ENCODE peak calls at places on chromosomes 2 and 18, in five cellular contexts. Z, A, I, T and V are unnamed samples.

GRCh38 chr18:70289351-70290330 is 796 bp downstream of the SOCS6 start:
- DNase-seq in Z (no peak), A (peak), I (peak), T (peak), V (peak)

GRCh38 chr2:189178007-189178406 is 1.6 kb downstream of the COL5A2 start:
- DNase-seq in Z (no peak), A (no peak), I (no peak), T (no peak), V (no peak)

GRCh38 chr2:163571423-163572102 is 164.2 kb downstream of the FIGN start:
- DNase-seq in Z (no peak), A (no peak), I (no peak), T (no peak), V (no peak)

GRCh38 chr18:57337890-57338289 is 14.5 kb upstream of the ST8SIA3 start:
- DNase-seq in Z (no peak), A (no peak), I (no peak), T (no peak), V (no peak)

GRCh38 chr2:112708968-112709367 is 11.9 kb upstream of the NT5DC4 start:
- DNase-seq in Z (no peak), A (no peak), I (peak), T (no peak), V (no peak)

GRCh38 chr2:32947484-32948143 is 861 bp downstream of the LTBP1 start:
- DNase-seq in Z (no peak), A (peak), I (peak), T (peak), V (peak)

GRCh38 chr2:62197609-62198236 is 1.8 kb downstream of the B3GNT2 start:
- DNase-seq in Z (no peak), A (peak), I (peak), T (peak), V (peak)

GRCh38 chr2:11155326-11156059 is at the start of gene SLC66A3:
- DNase-seq in Z (peak), A (peak), I (peak), T (no peak), V (peak)

GRCh38 chr2:14975401-14975800 is 342.9 kb downstream of the LRATD1 start:
- DNase-seq in Z (no peak), A (peak), I (no peak), T (no peak), V (no peak)

GRCh38 chr2:27727257-27727656 is 44.3 kb upstream of the MRPL33 start:
- DNase-seq in Z (no peak), A (no peak), I (no peak), T (no peak), V (no peak)

GRCh38 chr18:71431171-71431570 is 1113.0 kb downstream of the CBLN2 start:
- DNase-seq in Z (no peak), A (no peak), I (no peak), T (no peak), V (no peak)
- TF ChIP-seq EZH2phosphoT487 in Z (no peak), A (no peak), I (no peak), T (no peak), V (no peak)

DNA sequence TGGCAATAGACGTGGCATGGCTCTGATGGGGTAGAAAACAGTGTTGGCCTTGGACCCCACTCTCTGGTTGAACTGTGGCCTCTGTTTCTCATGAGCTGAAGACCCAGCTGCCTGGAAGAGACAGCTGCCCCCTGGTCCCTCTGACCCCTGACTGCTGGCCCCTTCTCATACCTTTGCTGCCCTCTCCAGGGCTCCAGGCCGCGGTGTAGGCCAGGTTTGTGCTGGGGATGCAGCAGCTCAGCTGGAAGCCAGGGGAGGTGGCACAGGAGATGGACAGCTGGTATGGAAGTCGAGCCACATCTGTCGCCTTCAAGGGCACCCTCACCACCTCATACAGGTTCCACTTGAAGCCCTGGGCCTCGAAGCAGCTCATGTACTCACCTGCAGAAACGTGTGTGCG is 31.7 kb upstream of the SELENOI start:
- DNase-seq in Z (no peak), A (no peak), I (peak), T (no peak), V (no peak)
- TF ChIP-seq CTCF in Z (peak), A (no peak), I (peak), T (no peak), V (no peak)

GRCh38 chr2:25241452-25241851 is 73.1 kb upstream of the POMC start:
- DNase-seq in Z (no peak), A (no peak), I (no peak), T (no peak), V (no peak)
- H3K9ac ChIP-seq in Z (no peak), A (no peak), I (no peak), T (no peak), V (no peak)

DNA sequence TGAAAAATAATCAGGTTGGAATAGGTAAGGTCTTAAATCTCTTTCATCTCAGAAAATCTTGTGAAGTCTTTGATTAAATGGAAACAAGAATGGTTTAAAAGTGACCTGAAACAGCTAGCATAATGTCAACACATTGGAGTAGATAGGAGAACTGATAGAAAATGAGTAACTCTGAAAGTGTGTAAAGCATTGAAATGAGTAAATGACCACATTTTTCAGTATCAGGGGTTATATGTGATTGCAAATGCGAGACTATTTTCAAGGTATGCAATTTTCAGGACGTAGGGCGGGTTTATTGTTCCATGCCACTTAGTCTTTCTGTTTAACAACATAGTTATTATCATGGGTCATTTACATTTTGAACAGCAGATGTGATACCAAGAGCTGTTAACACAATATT is 1383.2 kb downstream of the LRP1B start:
- DNase-seq in Z (no peak), A (no peak), I (no peak), T (no peak), V (no peak)
- TF ChIP-seq EZH2phosphoT487 in Z (no peak), A (no peak), I (no peak), T (no peak), V (no peak)

DNA sequence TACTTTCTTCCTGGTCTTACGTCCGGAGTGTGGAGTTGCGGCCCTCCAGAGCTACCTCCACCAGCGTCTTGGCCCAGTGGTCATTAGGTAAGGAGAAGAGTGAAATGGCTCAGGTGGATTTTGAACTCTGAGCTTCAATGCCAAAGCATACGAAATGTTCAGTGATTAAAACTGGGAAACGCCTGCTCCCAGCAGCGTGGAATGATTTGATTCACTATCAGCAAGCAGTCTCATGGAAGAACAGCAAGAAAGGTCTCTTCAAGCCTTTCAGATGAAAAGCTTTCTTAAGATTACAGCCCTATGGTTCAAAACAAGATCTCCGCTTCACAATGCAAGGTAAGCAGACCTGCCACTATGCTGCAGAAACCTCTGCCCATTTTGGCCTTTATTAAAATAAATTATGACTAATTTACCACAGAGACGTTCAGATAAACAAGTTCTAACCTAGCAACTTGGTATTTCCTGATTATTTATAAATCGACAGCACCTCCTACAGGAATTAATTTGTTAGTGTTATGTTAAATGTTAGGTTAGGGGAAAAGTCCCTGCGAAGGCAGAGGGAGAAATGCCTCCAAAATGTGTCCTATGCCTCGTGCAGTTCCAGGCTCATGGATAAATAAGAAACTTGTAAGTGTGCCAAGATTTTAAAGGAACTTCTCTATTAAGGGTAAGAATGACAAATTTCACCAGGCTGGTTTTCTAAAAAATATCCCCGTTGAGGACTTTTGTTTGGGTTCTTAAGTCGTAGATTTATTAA is 10.1 kb downstream of the SP9 start:
- DNase-seq in Z (peak), A (peak), I (peak), T (no peak), V (peak)
- TF ChIP-seq CTCF in Z (peak), A (peak), I (peak), T (peak), V (peak)

GRCh38 chr2:126513033-126513432 is 142.9 kb upstream of the GYPC start:
- DNase-seq in Z (no peak), A (peak), I (no peak), T (no peak), V (no peak)
- H3K9ac ChIP-seq in Z (no peak), A (no peak), I (no peak), T (no peak), V (no peak)

GRCh38 chr2:121257476-121257831 is 27.5 kb downstream of the TFCP2L1 start:
- DNase-seq in Z (no peak), A (no peak), I (no peak), T (no peak), V (no peak)
- TF ChIP-seq EZH2phosphoT487 in Z (no peak), A (no peak), I (no peak), T (no peak), V (no peak)

GRCh38 chr2:199288424-199288823 is 169.3 kb downstream of the SATB2 start:
- DNase-seq in Z (no peak), A (no peak), I (no peak), T (no peak), V (no peak)
- TF ChIP-seq CTCF in Z (no peak), A (no peak), I (no peak), T (no peak), V (no peak)

DNA sequence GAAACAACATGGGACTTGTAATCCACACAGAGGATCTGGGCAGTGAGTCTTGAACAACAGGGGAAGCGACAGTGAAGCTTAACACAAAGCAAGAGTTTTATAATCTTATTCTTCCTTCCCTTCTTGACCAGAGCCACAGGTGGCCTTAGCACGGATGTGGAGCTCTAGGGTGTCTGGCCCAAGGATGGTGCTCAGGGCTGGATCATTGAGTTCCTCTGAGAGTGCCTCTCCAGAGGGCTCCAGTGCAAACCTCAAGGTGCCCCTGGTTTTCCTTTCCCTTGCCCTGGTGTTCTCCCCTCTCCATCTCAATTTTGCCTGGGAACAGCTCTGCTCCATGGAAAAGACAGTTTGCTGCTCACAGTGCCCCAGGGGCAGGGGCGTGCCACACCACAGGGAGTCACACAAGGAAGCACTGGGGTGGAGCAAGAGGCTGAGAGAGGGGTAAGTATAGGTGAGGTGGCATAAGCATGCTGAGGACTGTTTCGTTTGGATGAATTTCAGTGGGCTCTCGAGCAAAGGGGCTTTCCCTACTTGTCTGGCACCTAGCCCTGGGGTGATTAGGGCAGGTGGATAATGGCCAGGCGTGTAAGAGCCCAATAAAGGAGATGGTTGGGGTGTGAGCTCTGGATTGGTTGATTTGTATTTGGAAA is 88.6 kb upstream of the B3GNT7 start:
- DNase-seq in Z (no peak), A (peak), I (peak), T (no peak), V (no peak)
- H3K9ac ChIP-seq in Z (no peak), A (peak), I (no peak), T (no peak), V (no peak)

GRCh38 chr2:199933466-199933865 is 21.8 kb downstream of the TYW5 start:
- DNase-seq in Z (no peak), A (no peak), I (no peak), T (no peak), V (no peak)
- TF ChIP-seq EZH2phosphoT487 in Z (no peak), A (no peak), I (no peak), T (no peak), V (no peak)